ENCODE peak calls at places on chromosomes 2 and 18, in six cellular contexts. S is Peyer's patch, Y is adrenal gland, A is ovary, I is lung, B is fibroblast of lung. H is an unnamed sample.

GRCh38 chr2:71581015-71581414 is 127.7 kb downstream of the DYSF start:
- DNase-seq in I (no peak), S (no peak), B (no peak), A (no peak), Y (no peak), H (no peak)

GRCh38 chr2:162092656-162093556 is 18.9 kb upstream of the DPP4 start:
- DNase-seq in Y (peak; percentile 48), A (no peak), I (no peak), S (no peak), B (peak; percentile 90), H (no peak)

GRCh38 chr18:68916734-68917133 is 118.9 kb downstream of the CCDC102B start:
- DNase-seq in B (no peak), S (no peak), I (no peak), Y (no peak), A (no peak), H (no peak)

GRCh38 chr2:160731415-160731814 is 237.8 kb upstream of the RBMS1 start:
- DNase-seq in A (no peak), S (no peak), I (no peak), Y (no peak), B (no peak), H (no peak)

GRCh38 chr2:142769761-142770160 is 107.7 kb upstream of the KYNU start:
- DNase-seq in S (no peak), B (no peak), A (no peak), Y (no peak), I (no peak), H (no peak)

GRCh38 chr2:37201766-37202165 is 5.5 kb downstream of the CEBPZOS start:
- DNase-seq in I (no peak), Y (no peak), A (no peak), S (no peak), B (no peak), H (no peak)

GRCh38 chr18:62445386-62445917 is 77.4 kb upstream of the ZCCHC2 start:
- DNase-seq in Y (no peak), I (no peak), S (no peak), B (no peak), A (no peak), H (no peak)

GRCh38 chr18:79531386-79531785 is 135.7 kb downstream of the NFATC1 start:
- DNase-seq in A (no peak), Y (no peak), S (no peak), I (no peak), B (no peak), H (no peak)

GRCh38 chr2:128690869-128691268 is 372.2 kb upstream of the HS6ST1 start:
- DNase-seq in A (no peak), Y (no peak), I (no peak), B (no peak), S (no peak), H (no peak)

DNA sequence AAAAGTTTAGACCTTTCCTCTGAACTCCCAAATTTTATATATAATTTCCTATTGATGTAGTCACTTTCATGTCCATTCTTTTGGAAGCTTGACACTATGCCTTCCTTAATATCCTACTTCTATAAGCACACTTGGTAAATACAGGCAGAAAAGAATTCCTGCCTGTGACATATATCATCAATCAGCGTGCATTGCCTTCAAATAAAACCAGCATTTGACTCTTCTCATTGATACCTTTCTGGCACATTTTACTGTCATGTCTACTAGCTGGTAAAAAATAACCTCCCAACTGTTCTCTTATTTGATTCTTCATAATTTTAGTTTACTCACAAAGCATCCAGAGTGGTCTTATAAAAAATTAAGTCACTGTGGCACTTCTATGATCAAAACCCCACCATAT is 693.5 kb downstream of the CBLN2 start:
- DNase-seq in S (no peak), I (no peak), Y (no peak), A (no peak), B (no peak), H (no peak)
- H3K9me3 ChIP-seq in S (no peaks in the 10 kb centered on the region), I (peaks cover 3% of the 10 kb centered on the region), Y (no peaks in the 10 kb centered on the region), A (no peaks in the 10 kb centered on the region), B (no peaks in the 10 kb centered on the region), H (peaks cover 19% of the 10 kb centered on the region)

GRCh38 chr2:47072018-47072691 is 83.0 kb downstream of the STPG4 start:
- DNase-seq in S (no peak), B (peak; percentile 90), A (peak; percentile 94), Y (peak; percentile 77), I (peak; percentile 65), H (peak; percentile 69)
- TF ChIP-seq CTCF in S (peak; percentile 5), B (peak; percentile 24), A (peak; percentile 47), Y (peak; percentile 25), I (no peak), H (no peak)

GRCh38 chr2:170180031-170180566 is 2.2 kb downstream of the MYO3B start:
- DNase-seq in I (no peak), A (no peak), Y (no peak), S (no peak), B (no peak), H (no peak)
- H3K4me1 ChIP-seq in I (no peaks in the 10 kb centered on the region), A (no peaks in the 10 kb centered on the region), Y (no peaks in the 10 kb centered on the region), S (no peaks in the 10 kb centered on the region), B (peaks cover 6% of the 10 kb centered on the region), H (no peaks in the 10 kb centered on the region)

DNA sequence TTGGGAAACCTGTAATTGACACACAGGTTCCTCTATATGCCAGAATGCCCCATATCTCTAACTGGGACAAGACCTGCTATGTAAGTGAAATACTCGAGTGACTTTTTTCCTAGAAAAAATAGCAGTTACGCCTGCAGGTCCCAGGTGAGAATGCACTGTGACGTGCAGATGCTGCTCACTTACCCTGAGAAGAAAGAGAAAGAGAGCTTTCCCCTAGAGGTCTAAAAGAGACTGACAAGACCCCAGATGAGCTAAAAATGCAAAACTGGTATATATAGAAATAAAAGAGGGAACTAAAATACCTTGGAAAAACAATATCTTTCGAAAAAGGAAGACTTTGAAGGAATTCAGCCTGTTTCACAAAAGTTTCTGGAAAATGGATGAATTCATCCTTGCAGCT is 383.0 kb upstream of the DCC start:
- DNase-seq in A (no peak), S (no peak), I (no peak), Y (no peak), B (no peak), H (no peak)
- H3K9me3 ChIP-seq in A (no peaks in the 10 kb centered on the region), S (no peaks in the 10 kb centered on the region), I (peaks cover 7% of the 10 kb centered on the region), Y (no peaks in the 10 kb centered on the region), B (no peaks in the 10 kb centered on the region), H (no peaks in the 10 kb centered on the region)

GRCh38 chr2:55311444-55311870 is 42.4 kb upstream of the MTIF2 start:
- DNase-seq in Y (no peak), S (no peak), I (no peak), B (peak; percentile 68), A (no peak), H (no peak)
- TF ChIP-seq CTCF in Y (no peak), S (no peak), I (no peak), B (peak; percentile 44), A (no peak), H (no peak)

DNA sequence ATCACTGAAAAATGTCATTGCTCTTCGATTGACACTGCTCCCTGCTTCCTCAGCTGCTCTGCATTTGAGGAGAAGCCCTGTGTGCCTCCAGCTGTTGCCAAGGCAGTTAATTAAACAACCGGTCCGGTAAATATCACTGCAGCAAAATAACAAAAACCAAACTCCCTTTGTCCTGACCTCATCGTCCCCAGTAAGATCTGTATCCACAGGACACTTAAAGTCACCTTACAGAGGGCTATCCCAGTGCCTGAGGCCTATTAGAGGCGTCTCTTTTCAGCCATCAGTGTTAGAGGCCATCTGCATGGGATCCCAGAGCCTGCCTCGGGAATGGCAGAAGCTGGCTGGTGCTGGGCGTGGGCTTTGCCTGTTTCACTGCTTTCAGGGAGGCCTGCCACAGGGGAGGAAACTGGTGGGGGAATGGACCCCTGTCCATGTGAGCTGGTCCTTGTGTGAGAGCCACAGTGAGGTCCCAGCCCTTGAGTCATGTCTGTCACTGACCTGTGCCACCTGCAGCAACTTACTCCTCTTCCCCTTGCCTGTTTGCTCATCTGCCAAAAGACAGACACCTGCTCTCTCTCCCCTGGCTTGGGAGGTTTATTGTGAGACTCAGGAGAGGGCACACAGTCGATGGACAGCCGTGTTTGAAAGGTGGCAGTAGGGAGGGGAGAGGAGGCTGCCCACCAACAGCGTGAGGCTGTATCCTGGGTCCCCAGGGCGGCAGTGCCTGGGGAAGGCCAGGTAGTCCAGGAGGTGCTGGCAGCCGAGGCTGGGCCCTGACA is 117.7 kb upstream of the MCFD2 start:
- DNase-seq in A (no peak), S (no peak), B (no peak), Y (no peak), I (no peak), H (no peak)
- H3K4me1 ChIP-seq in A (peaks cover 16% of the 10 kb centered on the region), S (peaks cover 10% of the 10 kb centered on the region), B (peaks cover 37% of the 10 kb centered on the region), Y (peaks cover 51% of the 10 kb centered on the region), I (peaks cover 17% of the 10 kb centered on the region), H (peaks cover 17% of the 10 kb centered on the region)

DNA sequence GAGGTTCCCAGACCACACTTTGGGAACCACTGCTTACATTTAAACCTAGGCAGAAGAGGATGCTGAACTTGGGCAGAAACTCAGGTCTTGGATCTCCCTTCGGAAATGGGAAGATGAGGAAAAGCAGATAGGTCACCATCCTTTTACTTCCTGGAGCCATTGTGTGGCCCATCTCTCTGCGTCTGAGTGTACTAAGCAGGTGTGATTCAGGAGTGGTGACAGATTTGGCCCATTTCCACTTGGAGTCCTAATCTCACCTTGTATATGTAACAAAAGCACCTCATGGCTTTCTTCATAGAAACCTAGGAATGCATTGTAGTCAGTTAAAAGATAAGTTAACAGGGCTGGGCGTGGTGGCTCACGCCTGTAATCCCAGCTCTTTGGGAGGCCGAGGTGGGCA is 71.0 kb downstream of the PRKCE start:
- DNase-seq in I (no peak), A (no peak), B (no peak), S (no peak), Y (no peak), H (no peak)
- H3K9me3 ChIP-seq in I (no peaks in the 10 kb centered on the region), A (no peaks in the 10 kb centered on the region), B (no peaks in the 10 kb centered on the region), S (no peaks in the 10 kb centered on the region), Y (no peaks in the 10 kb centered on the region), H (no peaks in the 10 kb centered on the region)

DNA sequence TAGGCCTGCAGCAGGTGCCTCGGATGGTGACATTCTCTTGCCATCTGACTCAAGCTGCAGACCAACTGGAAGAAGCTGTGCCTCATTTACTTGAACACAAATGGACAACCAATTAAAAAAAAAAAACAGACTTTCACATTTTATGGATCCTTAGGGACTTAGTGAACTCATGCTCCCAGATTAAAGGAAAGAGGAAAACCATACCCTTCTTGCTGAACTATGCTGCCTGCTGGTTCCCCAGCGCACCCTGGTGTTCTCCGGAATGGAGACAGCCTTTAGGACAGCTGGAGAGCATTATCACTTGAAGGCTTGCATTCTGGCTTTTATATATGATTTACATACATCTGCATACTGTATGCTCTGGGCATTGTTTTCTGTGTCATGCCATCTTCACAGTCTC is 370.7 kb downstream of the SLC4A3 start:
- DNase-seq in Y (no peak), B (no peak), A (no peak), S (no peak), I (no peak), H (no peak)
- TF ChIP-seq CTCF in Y (no peak), B (no peak), A (no peak), S (no peak), I (no peak), H (no peak)

DNA sequence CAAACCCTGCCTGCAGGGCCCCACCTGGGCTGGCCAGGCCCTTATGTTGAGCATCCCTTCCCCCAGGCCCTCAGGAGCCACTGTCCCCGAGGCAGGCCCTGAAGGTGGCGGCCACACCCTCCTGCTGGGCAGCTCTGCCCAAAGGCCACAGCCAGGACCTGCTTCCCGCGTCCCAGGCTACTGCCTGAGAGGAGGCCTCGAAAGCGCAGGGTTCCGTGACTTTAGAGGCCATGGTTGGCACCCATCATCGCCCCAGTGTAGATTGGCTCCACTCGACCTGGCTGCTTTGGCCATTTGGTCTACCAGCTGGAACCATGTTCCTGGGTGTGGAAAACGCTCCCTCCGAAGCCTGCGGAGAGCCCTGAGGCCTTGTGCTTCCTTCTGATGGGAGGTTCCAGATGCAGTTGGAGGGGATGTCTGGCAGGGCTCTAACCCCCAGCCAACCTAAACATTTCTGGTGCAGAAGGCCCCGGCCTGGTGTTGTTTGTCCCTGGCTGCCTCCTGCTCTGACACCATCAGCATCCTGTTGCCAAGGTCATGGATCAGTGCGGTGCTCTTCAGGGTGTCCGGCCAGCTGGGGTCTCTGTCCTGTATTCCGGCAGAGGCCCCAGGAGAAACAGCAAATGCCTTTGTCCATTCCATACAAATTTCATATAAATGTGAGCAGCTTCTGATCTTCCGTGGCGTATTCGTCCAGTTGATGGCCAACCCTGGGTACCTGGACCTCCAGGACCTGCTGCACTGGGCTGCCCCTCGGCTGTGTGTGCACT is 14.7 kb downstream of the CAPN10 start:
- DNase-seq in I (no peak), A (no peak), S (no peak), B (no peak), Y (no peak), H (peak; percentile 23)
- H3K4me1 ChIP-seq in I (no peaks in the 10 kb centered on the region), A (no peaks in the 10 kb centered on the region), S (peaks cover 4% of the 10 kb centered on the region), B (no peaks in the 10 kb centered on the region), Y (no peaks in the 10 kb centered on the region), H (peaks cover 17% of the 10 kb centered on the region)

H was measured in mucosa of descending colon.